ENCODE peak calls at places on chromosomes 1 and 21, in four cellular contexts. One of them, this sample, is unnamed.

GRCh38 chr1:32447469-32448185 is 17.2 kb upstream of the ZBTB8B start:
- DNase-seq in astrocyte of the spinal cord: peak; percentile 74
- DNase-seq in left lung: no peak
- DNase-seq in brain microvascular endothelial cell: peak; percentile 81
- DNase-seq in this sample: peak; percentile 41

GRCh38 chr1:7410156-7410555 is 360.9 kb upstream of the VAMP3 start:
- DNase-seq in astrocyte of the spinal cord: no peak
- DNase-seq in left lung: peak; percentile 24
- DNase-seq in brain microvascular endothelial cell: no peak
- DNase-seq in this sample: no peak

GRCh38 chr1:240295811-240296210 is 204.1 kb downstream of the FMN2 start:
- DNase-seq in astrocyte of the spinal cord: no peak
- DNase-seq in left lung: no peak
- DNase-seq in brain microvascular endothelial cell: no peak
- DNase-seq in this sample: peak; percentile 64

GRCh38 chr1:12480031-12480430 is 138.0 kb downstream of the DHRS3 start:
- DNase-seq in astrocyte of the spinal cord: no peak
- DNase-seq in left lung: no peak
- DNase-seq in brain microvascular endothelial cell: no peak
- DNase-seq in this sample: no peak

GRCh38 chr1:175649416-175649815 is 94.0 kb downstream of the TNR start:
- DNase-seq in astrocyte of the spinal cord: no peak
- DNase-seq in left lung: no peak
- DNase-seq in brain microvascular endothelial cell: no peak
- DNase-seq in this sample: no peak

GRCh38 chr1:204319462-204319861 is 40.3 kb downstream of the PLEKHA6 start:
- DNase-seq in astrocyte of the spinal cord: peak; percentile 53
- DNase-seq in left lung: no peak
- DNase-seq in brain microvascular endothelial cell: peak; percentile 56
- DNase-seq in this sample: peak; percentile 90

GRCh38 chr1:245277276-245277675 is 122.5 kb downstream of the KIF26B start:
- DNase-seq in astrocyte of the spinal cord: no peak
- DNase-seq in left lung: no peak
- DNase-seq in brain microvascular endothelial cell: no peak
- DNase-seq in this sample: no peak

GRCh38 chr1:92900539-92900938 is 60.7 kb downstream of the DIPK1A start:
- DNase-seq in astrocyte of the spinal cord: no peak
- DNase-seq in left lung: no peak
- DNase-seq in brain microvascular endothelial cell: no peak
- DNase-seq in this sample: no peak

GRCh38 chr1:94688646-94689045 is 131.5 kb upstream of the SLC44A3 start:
- DNase-seq in astrocyte of the spinal cord: no peak
- DNase-seq in left lung: no peak
- DNase-seq in brain microvascular endothelial cell: no peak
- DNase-seq in this sample: no peak

GRCh38 chr1:56925193-56925592 is 40.6 kb downstream of the C8B start:
- DNase-seq in astrocyte of the spinal cord: no peak
- DNase-seq in left lung: no peak
- DNase-seq in brain microvascular endothelial cell: no peak
- DNase-seq in this sample: no peak

GRCh38 chr1:30194741-30195423 is 528.5 kb downstream of the MATN1 start:
- DNase-seq in astrocyte of the spinal cord: no peak
- DNase-seq in left lung: no peak
- DNase-seq in brain microvascular endothelial cell: no peak
- DNase-seq in this sample: no peak

GRCh38 chr1:232059726-232060360 is 433.3 kb downstream of the DISC1 start:
- DNase-seq in astrocyte of the spinal cord: no peak
- DNase-seq in left lung: no peak
- DNase-seq in brain microvascular endothelial cell: no peak
- DNase-seq in this sample: no peak

GRCh38 chr1:220320709-220321108 is 48.5 kb upstream of the RAB3GAP2 start:
- DNase-seq in astrocyte of the spinal cord: no peak
- DNase-seq in left lung: no peak
- DNase-seq in brain microvascular endothelial cell: no peak
- DNase-seq in this sample: no peak

GRCh38 chr1:15296602-15297321 is 49.7 kb downstream of the FHAD1 start:
- DNase-seq in astrocyte of the spinal cord: no peak
- DNase-seq in left lung: no peak
- DNase-seq in brain microvascular endothelial cell: no peak
- DNase-seq in this sample: no peak

GRCh38 chr1:70486676-70487470 is 75.8 kb downstream of the CTH start:
- DNase-seq in astrocyte of the spinal cord: peak; percentile 91
- DNase-seq in left lung: no peak
- DNase-seq in brain microvascular endothelial cell: peak; percentile 88
- DNase-seq in this sample: peak; percentile 92

GRCh38 chr1:116472431-116472961 is 98.3 kb downstream of the CD58 start:
- DNase-seq in astrocyte of the spinal cord: peak; percentile 69
- DNase-seq in left lung: no peak
- DNase-seq in brain microvascular endothelial cell: no peak
- DNase-seq in this sample: peak; percentile 17

GRCh38 chr1:235045034-235045690 is 83.5 kb downstream of the TOMM20 start:
- DNase-seq in astrocyte of the spinal cord: no peak
- DNase-seq in left lung: no peak
- DNase-seq in brain microvascular endothelial cell: peak; percentile 35
- DNase-seq in this sample: peak; percentile 72

GRCh38 chr1:221031890-221032222 is 152.6 kb downstream of the HLX start:
- DNase-seq in astrocyte of the spinal cord: no peak
- DNase-seq in left lung: no peak
- DNase-seq in brain microvascular endothelial cell: no peak
- DNase-seq in this sample: no peak

GRCh38 chr1:232368821-232369321 is 261.1 kb downstream of the SIPA1L2 start:
- DNase-seq in astrocyte of the spinal cord: no peak
- DNase-seq in left lung: no peak
- DNase-seq in brain microvascular endothelial cell: no peak
- DNase-seq in this sample: no peak

DNA sequence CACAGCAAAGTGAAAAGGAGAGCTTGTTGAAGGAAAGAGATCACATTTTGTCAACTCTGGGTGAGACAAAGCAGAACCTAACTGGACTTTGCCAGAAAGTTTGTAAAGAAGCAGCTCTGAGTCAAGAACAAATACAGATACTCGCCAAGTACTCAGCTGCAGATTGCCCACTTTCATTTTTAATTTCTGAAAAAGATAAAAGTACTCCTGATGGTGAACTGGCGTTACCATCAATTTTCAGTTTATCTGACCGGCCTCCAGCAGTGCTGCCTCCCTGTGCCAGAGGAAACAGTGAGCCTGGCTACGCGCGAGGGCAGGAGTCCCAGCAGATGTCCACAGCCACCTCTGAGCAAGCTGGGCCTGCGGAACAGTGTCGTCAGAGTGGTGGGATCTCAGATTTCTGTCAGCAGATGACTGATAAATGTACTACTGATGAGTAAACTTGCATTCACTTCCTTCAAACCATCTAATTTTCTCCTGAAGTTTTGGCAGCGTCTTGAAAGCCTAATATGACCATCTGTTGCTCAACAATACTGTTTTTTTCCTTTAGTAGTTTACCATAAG is 43.8 kb downstream of the BACH1 start:
- DNase-seq in astrocyte of the spinal cord: peak; percentile 98
- DNase-seq in left lung: peak; percentile 57
- DNase-seq in brain microvascular endothelial cell: peak; percentile 96
- DNase-seq in this sample: peak; percentile 98
- TF ChIP-seq CTCF in astrocyte of the spinal cord: no peak
- TF ChIP-seq CTCF in left lung: no peak
- TF ChIP-seq CTCF in brain microvascular endothelial cell: peak; percentile 18
- TF ChIP-seq CTCF in this sample: no peak

DNA sequence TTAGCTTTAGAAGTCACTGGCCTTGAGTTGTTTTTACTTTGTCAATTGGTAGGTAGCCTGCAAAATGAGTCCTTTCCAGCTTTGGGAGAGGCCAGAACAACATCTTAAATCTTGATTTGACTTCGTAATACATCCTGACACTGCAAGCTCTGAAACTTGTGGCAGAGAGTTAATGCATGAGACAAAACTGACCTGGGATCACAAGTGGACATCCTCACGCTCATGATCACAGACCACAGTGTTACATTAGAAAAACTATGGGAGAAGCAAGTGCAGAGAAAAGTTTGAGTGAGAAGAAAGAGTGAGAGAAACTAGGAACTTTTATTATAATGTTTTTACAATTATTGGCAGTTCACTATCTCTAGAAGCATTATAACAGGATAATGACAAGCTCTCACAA is 550.9 kb downstream of the USP25 start:
- DNase-seq in astrocyte of the spinal cord: no peak
- DNase-seq in left lung: no peak
- DNase-seq in brain microvascular endothelial cell: peak; percentile 34
- DNase-seq in this sample: peak; percentile 8
- H3K4me3 ChIP-seq in astrocyte of the spinal cord: peak overlapping the region; percentile 30
- H3K4me3 ChIP-seq in left lung: no peak overlapping the region
- H3K4me3 ChIP-seq in brain microvascular endothelial cell: no peak overlapping the region
- H3K4me3 ChIP-seq in this sample: no peak overlapping the region

GRCh38 chr1:8569242-8569641 is 248.2 kb downstream of the RERE start:
- DNase-seq in astrocyte of the spinal cord: no peak
- DNase-seq in left lung: no peak
- DNase-seq in brain microvascular endothelial cell: no peak
- DNase-seq in this sample: no peak

GRCh38 chr1:8570435-8570834 is 247.0 kb downstream of the RERE start:
- DNase-seq in astrocyte of the spinal cord: no peak
- DNase-seq in left lung: no peak
- DNase-seq in brain microvascular endothelial cell: peak; percentile 50
- DNase-seq in this sample: no peak

GRCh38 chr1:8572106-8572505 is 245.3 kb downstream of the RERE start:
- DNase-seq in astrocyte of the spinal cord: no peak
- DNase-seq in left lung: no peak
- DNase-seq in brain microvascular endothelial cell: no peak
- DNase-seq in this sample: no peak

GRCh38 chr1:8568837-8569236 is 248.6 kb downstream of the RERE start:
- DNase-seq in astrocyte of the spinal cord: no peak
- DNase-seq in left lung: no peak
- DNase-seq in brain microvascular endothelial cell: no peak
- DNase-seq in this sample: no peak

GRCh38 chr1:8571200-8571984 is 246.0 kb downstream of the RERE start:
- DNase-seq in astrocyte of the spinal cord: peak; percentile 43
- DNase-seq in left lung: no peak
- DNase-seq in brain microvascular endothelial cell: peak; percentile 66
- DNase-seq in this sample: peak; percentile 26
- TF ChIP-seq CTCF in astrocyte of the spinal cord: peak; percentile 55
- TF ChIP-seq CTCF in left lung: no peak
- TF ChIP-seq CTCF in brain microvascular endothelial cell: peak; percentile 49
- TF ChIP-seq CTCF in this sample: peak; percentile 34

DNA sequence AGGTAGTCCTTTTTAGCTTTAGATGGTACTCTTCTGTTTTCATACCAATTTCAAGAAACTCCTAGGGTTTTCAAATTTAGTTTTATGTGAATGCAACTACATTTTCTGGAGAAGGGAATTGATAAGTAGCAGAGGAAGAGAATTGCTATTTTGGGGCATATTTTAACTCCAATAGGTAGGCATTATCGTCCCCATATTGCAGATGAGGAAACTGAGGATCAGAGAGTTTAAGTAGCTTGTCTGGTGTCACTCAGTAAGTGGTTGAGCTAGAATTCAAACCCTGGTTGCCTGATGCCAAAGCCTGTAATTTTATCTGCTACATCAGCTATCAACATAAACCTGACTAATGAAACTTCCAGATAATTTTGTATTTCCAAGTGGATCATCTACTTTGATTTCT is 1.9 kb downstream of the NFYC start:
- DNase-seq in astrocyte of the spinal cord: no peak
- DNase-seq in left lung: no peak
- DNase-seq in brain microvascular endothelial cell: no peak
- DNase-seq in this sample: no peak
- H3K4me3 ChIP-seq in astrocyte of the spinal cord: no peak overlapping the region
- H3K4me3 ChIP-seq in left lung: no peak overlapping the region
- H3K4me3 ChIP-seq in brain microvascular endothelial cell: no peak overlapping the region
- H3K4me3 ChIP-seq in this sample: peak overlapping the region; percentile 88